ENCODE peak calls at places on chromosome 15, in eight cellular contexts. U is astrocyte, Z is astrocyte of the spinal cord, A is sigmoid colon, J is cardiac fibroblast, K is progenitor cell of endocrine pancreas, F is GM20000, G is upper lobe of left lung. S is an unnamed sample.

GRCh38 chr15:75836953-75837321 is 6.3 kb upstream of the UBE2Q2 start:
- DNase-seq in K (no peak), F (peak; percentile 46), J (peak; percentile 90), A (no peak), Z (peak; percentile 90), G (no peak), U (peak; percentile 84), S (no peak)

GRCh38 chr15:101000271-101000681 is 81.1 kb downstream of the LRRK1 start:
- DNase-seq in Z (peak; percentile 23), K (no peak), J (peak; percentile 49), A (no peak), F (no peak), G (no peak), U (peak; percentile 60), S (no peak)

GRCh38 chr15:98733098-98733497 is 84.8 kb downstream of the IGF1R start:
- DNase-seq in J (no peak), F (no peak), A (no peak), Z (no peak), G (no peak), K (no peak), U (no peak), S (no peak)

GRCh38 chr15:68316061-68316804 is 38.7 kb downstream of the FEM1B start:
- DNase-seq in K (no peak), J (no peak), A (peak; percentile 58), Z (peak; percentile 51), F (no peak), U (no peak), G (no peak), S (peak; percentile 39)

GRCh38 chr15:60326824-60327654 is 70.7 kb downstream of the ANXA2 start:
- DNase-seq in U (no peak), F (peak; percentile 29), A (no peak), Z (peak; percentile 62), J (peak; percentile 78), G (no peak), K (no peak), S (peak; percentile 54)

GRCh38 chr15:22262613-22263020 is 182.3 kb downstream of the OR4M2 start:
- DNase-seq in Z (no peak), K (no peak), J (no peak), F (no peak), A (no peak), U (no peak), G (no peak), S (no peak)

GRCh38 chr15:65246026-65246714 is 34.9 kb upstream of the CILP start:
- DNase-seq in U (no peak), J (no peak), F (no peak), A (no peak), G (no peak), K (no peak), Z (no peak), S (no peak)

GRCh38 chr15:77186518-77187095 is 115.7 kb upstream of the TSPAN3 start:
- DNase-seq in Z (peak; percentile 52), G (no peak), J (peak; percentile 61), K (no peak), F (peak; percentile 26), U (peak; percentile 9), A (no peak), S (no peak)

GRCh38 chr15:65329991-65330735 is 25.7 kb downstream of the RNU5B-1 start:
- DNase-seq in U (no peak), G (peak; percentile 56), J (no peak), F (peak; percentile 10), Z (no peak), K (no peak), A (no peak), S (no peak)

GRCh38 chr15:31384568-31384967 is 57.9 kb downstream of the KLF13 start:
- DNase-seq in A (no peak), K (no peak), U (no peak), J (no peak), Z (no peak), F (no peak), G (no peak), S (no peak)

GRCh38 chr15:101530224-101530958 is 40.9 kb upstream of the PCSK6 start:
- DNase-seq in J (no peak), Z (no peak), K (no peak), U (no peak), F (no peak), A (no peak), G (no peak), S (no peak)

GRCh38 chr15:91853501-91853967 is at the start of gene SLCO3A1:
- DNase-seq in K (peak; percentile 45), U (no peak), G (peak; percentile 96), Z (peak; percentile 44), A (peak; percentile 87), J (peak; percentile 49), F (no peak), S (peak; percentile 67)

GRCh38 chr15:28786521-28786920 is 61.9 kb downstream of the GOLGA6L7 start:
- DNase-seq in U (peak; percentile 73), F (no peak), J (peak; percentile 80), A (no peak), K (no peak), Z (no peak), G (no peak), S (no peak)

GRCh38 chr15:59556405-59556804 is 55.2 kb upstream of the GCNT3 start:
- DNase-seq in J (no peak), F (no peak), G (no peak), A (no peak), U (no peak), K (no peak), Z (no peak), S (no peak)

GRCh38 chr15:79970921-79971434 is at the start of gene BCL2A1:
- DNase-seq in U (peak; percentile 93), F (peak; percentile 52), A (no peak), K (no peak), J (peak; percentile 96), G (no peak), Z (peak; percentile 58), S (no peak)

GRCh38 chr15:69692342-69692741 is 239.7 kb downstream of the RPLP1 start:
- DNase-seq in A (no peak), F (no peak), J (no peak), Z (no peak), G (no peak), K (no peak), U (no peak), S (no peak)

GRCh38 chr15:44722011-44722410 is 10.7 kb downstream of the B2M start:
- DNase-seq in U (no peak), G (no peak), K (no peak), A (no peak), Z (no peak), F (no peak), J (no peak), S (no peak)

GRCh38 chr15:74710349-74711094 is 14.7 kb upstream of the EDC3 start:
- DNase-seq in J (no peak), K (no peak), F (no peak), G (no peak), U (no peak), Z (no peak), A (no peak), S (no peak)

GRCh38 chr15:57735406-57735805 is 28.9 kb downstream of the POLR2M start:
- DNase-seq in Z (no peak), A (no peak), U (no peak), K (no peak), F (no peak), J (no peak), G (no peak), S (no peak)

GRCh38 chr15:57735891-57736290 is 29.4 kb downstream of the POLR2M start:
- DNase-seq in F (no peak), K (no peak), A (no peak), G (no peak), Z (no peak), U (no peak), J (no peak), S (no peak)

GRCh38 chr15:57734860-57735259 is 28.3 kb downstream of the POLR2M start:
- DNase-seq in J (no peak), F (no peak), G (no peak), U (no peak), A (no peak), K (no peak), Z (no peak), S (no peak)

GRCh38 chr15:57740048-57740447 is 33.5 kb downstream of the POLR2M start:
- DNase-seq in A (no peak), G (no peak), F (no peak), K (no peak), Z (no peak), U (no peak), J (no peak), S (no peak)

GRCh38 chr15:57736591-57736990 is 30.1 kb downstream of the POLR2M start:
- DNase-seq in F (no peak), K (no peak), J (no peak), A (no peak), G (no peak), Z (no peak), U (no peak), S (no peak)
- TF ChIP-seq CTCF in F (no peak), K (no peak), J (no peak), A (no peak), G (no peak), Z (no peak), U (no peak), S (no peak)

DNA sequence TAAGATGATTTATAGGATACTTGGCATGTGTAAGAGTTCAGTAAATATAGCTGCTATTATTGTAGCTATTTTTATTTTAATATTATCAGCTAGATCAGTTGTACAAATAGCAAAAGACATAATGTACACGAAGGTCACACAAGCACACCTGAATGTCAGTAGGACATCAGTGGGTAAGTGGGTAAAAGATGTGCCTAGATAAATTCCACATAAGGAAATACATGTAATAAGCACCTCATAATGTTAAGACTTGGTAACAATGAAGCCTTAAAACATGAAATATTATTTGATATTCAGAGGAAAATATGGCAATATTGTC is 41.5 kb downstream of the ABHD2 start:
- DNase-seq in K (no peak), Z (no peak), U (no peak), J (no peak), G (no peak), F (no peak), A (no peak), S (no peak)
- TF ChIP-seq CTCF in K (no peak), Z (no peak), U (no peak), J (no peak), G (no peak), F (no peak), A (no peak), S (no peak)

DNA sequence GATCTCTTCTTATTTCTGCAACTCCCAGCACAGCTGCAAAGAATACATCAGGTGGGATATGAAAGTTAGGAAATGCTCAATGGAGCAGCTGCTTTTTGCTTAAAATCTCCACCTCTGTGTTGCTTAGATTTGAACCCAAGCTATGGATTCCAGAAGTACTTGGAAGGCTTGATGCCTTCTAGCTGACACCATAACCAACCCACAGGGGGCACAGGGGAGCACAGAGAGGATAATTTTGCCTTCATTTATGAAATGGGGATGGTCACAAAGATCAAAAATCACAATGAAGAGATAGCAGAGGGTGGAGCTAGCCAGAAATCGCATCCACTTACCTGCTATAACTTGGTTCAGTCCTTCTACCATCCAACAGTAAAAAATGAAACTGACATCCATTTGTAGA is 75.7 kb downstream of the DUT start:
- DNase-seq in U (no peak), F (no peak), G (no peak), Z (no peak), J (no peak), K (no peak), A (no peak), S (no peak)
- TF ChIP-seq CTCF in U (peak; percentile 19), F (no peak), G (no peak), Z (peak; percentile 34), J (peak; percentile 52), K (peak; percentile 17), A (no peak), S (no peak)

DNA sequence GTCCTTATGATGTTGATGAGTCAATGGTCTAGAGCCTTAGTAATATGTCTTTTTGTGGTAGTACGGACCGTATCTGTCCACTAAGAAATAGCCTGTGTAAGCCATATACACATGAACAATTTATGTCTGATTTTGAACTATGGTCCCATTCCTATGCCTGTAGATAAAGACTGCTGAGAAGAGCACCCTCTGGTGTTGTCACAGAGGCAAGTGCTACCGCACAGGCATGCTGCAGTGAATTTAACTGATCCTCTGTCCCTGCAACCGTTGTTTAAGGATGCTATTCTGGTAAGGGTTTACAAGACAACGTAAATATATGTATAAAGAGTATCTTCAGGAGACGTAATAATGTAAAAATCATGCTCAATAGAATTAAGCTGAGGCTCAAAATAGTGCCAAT is 170.7 kb downstream of the UBE3A start:
- DNase-seq in G (no peak), A (no peak), J (peak; percentile 2), U (no peak), F (no peak), Z (no peak), K (no peak), S (no peak)
- TF ChIP-seq CTCF in G (no peak), A (no peak), J (no peak), U (no peak), F (no peak), Z (no peak), K (peak; percentile 35), S (no peak)